ENCODE peak calls at places on chromosomes 2 and 18, in four cellular contexts. P is left lung, G is adrenal gland, E is A549. U is an unnamed sample.

GRCh38 chr2:236610991-236611821 is 41.6 kb downstream of the ACKR3 start:
- DNase-seq in E (no peak), G (no peak), P (no peak), U (no peak)

GRCh38 chr2:222160125-222160524 is 138.7 kb downstream of the PAX3 start:
- DNase-seq in P (no peak), E (no peak), G (no peak), U (no peak)

GRCh38 chr2:187115627-187116026 is 266.7 kb upstream of the ZSWIM2 start:
- DNase-seq in E (no peak), P (no peak), G (no peak), U (no peak)

GRCh38 chr2:219060821-219061791 is at the start of gene IHH:
- DNase-seq in P (peak), E (no peak), G (no peak), U (peak)

GRCh38 chr2:157628532-157629415 is at the start of gene ACVR1C:
- DNase-seq in E (peak), G (peak), P (peak), U (peak)

GRCh38 chr2:235614176-235614860 is 120.5 kb downstream of the AGAP1 start:
- DNase-seq in E (no peak), G (no peak), P (no peak), U (no peak)

GRCh38 chr2:127149384-127149783 is 42.4 kb upstream of the BIN1 start:
- DNase-seq in G (no peak), P (no peak), E (peak), U (no peak)

GRCh38 chr2:176088048-176088936 is 4.2 kb upstream of the HOXD13 start:
- DNase-seq in P (no peak), G (peak), E (no peak), U (peak)

GRCh38 chr2:162475661-162476060 is 131.7 kb downstream of the GCA start:
- DNase-seq in E (no peak), G (no peak), P (no peak), U (no peak)

GRCh38 chr2:100782376-100782878 is 37.5 kb upstream of the NPAS2 start:
- DNase-seq in G (no peak), E (no peak), P (no peak), U (no peak)

GRCh38 chr2:141341444-141341843 is 789.4 kb downstream of the LRP1B start:
- DNase-seq in P (no peak), E (no peak), G (no peak), U (no peak)

GRCh38 chr2:197328461-197328860 is 17.9 kb upstream of the ANKRD44 start:
- DNase-seq in P (no peak), E (no peak), G (no peak), U (no peak)

GRCh38 chr18:25875574-25875973 is 214.8 kb downstream of the SS18 start:
- DNase-seq in E (no peak), G (no peak), P (no peak), U (no peak)

GRCh38 chr2:50335852-50336251 is 696.1 kb downstream of the NRXN1 start:
- DNase-seq in E (no peak), P (no peak), G (no peak), U (no peak)

GRCh38 chr18:41484069-41484468 is 471.0 kb upstream of the PIK3C3 start:
- DNase-seq in E (no peak), P (no peak), G (no peak), U (no peak)

GRCh38 chr2:159226059-159226461 is 60.4 kb downstream of the WDSUB1 start:
- DNase-seq in P (peak), E (peak), G (no peak), U (no peak)

GRCh38 chr2:46601328-46601963 is 122.1 kb downstream of the TMEM247 start:
- DNase-seq in E (no peak), P (no peak), G (no peak), U (no peak)

GRCh38 chr2:168896783-168897182 is 4.3 kb upstream of the G6PC2 start:
- DNase-seq in G (no peak), E (no peak), P (no peak), U (no peak)

GRCh38 chr2:126599062-126599461 is 56.9 kb upstream of the GYPC start:
- DNase-seq in P (no peak), E (no peak), G (no peak), U (no peak)

GRCh38 chr2:239302808-239303557 is 97.8 kb downstream of the HDAC4 start:
- DNase-seq in G (no peak), P (no peak), E (no peak), U (peak)

GRCh38 chr2:9722451-9722850 is 91.7 kb upstream of the YWHAQ start:
- DNase-seq in G (no peak), P (no peak), E (no peak), U (no peak)

GRCh38 chr18:48600746-48601090 is 61.9 kb downstream of the CTIF start:
- DNase-seq in E (no peak), G (no peak), P (no peak), U (no peak)

GRCh38 chr2:161991991-161992390 is 82.0 kb downstream of the DPP4 start:
- DNase-seq in E (no peak), P (no peak), G (no peak), U (no peak)

GRCh38 chr2:135839713-135840112 is 2.7 kb upstream of the LCT start:
- DNase-seq in P (no peak), E (no peak), G (no peak), U (no peak)

GRCh38 chr2:19859565-19859964 is 42.2 kb downstream of the TTC32 start:
- DNase-seq in P (no peak), E (no peak), G (no peak), U (no peak)

GRCh38 chr18:22165603-22166069 is 3.8 kb upstream of the GATA6 start:
- DNase-seq in G (no peak), P (no peak), E (no peak), U (no peak)

GRCh38 chr2:217387776-217388381 is 528.0 kb upstream of the TNP1 start:
- DNase-seq in E (peak), G (peak), P (no peak), U (no peak)

DNA sequence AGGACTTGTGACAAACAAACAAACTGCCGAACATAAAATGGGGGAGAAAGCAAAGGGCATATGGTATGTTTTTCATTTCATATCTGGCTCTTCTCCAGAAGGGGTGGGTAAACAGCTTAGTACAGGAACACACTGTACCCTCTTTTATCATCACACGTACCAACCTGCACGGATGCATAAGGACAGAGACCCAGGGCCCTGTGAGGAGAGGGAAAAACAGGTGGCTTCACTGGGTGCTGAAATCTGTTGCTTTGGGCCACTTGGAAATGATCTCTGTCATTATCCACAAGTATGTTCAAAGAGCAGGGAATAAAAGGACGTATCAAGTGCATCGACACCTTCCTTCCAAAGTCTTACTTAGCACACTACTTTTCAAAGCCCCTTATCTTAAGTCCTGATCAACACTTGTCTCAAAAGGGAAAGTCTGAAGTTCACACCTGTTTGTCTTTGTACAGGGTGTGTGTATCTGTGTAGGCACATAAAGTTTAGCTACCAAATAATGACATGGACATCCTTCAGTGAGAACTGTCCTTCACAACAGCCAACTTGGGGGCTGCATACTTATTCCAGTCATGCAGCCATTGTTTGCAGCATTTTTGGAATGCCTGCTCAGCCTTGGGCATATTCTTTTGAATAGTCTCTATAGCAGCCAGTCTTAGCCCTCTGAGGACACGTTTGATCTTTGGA is 60.7 kb downstream of the IRS1 start:
- DNase-seq in E (no peak), P (no peak), G (no peak), U (no peak)
- H3K27ac ChIP-seq in E (peak), P (no peak), G (peak), U (no peak)

GRCh38 chr2:8714283-8714682 is 32.4 kb downstream of the ID2 start:
- DNase-seq in G (no peak), P (no peak), E (no peak), U (no peak)

GRCh38 chr2:8709611-8710010 is 27.8 kb downstream of the ID2 start:
- DNase-seq in E (no peak), G (no peak), P (no peak), U (no peak)

GRCh38 chr2:8719528-8719927 is 37.7 kb downstream of the ID2 start:
- DNase-seq in P (no peak), E (no peak), G (no peak), U (no peak)

GRCh38 chr2:8710951-8711350 is 29.1 kb downstream of the ID2 start:
- DNase-seq in G (no peak), P (no peak), E (no peak), U (no peak)

DNA sequence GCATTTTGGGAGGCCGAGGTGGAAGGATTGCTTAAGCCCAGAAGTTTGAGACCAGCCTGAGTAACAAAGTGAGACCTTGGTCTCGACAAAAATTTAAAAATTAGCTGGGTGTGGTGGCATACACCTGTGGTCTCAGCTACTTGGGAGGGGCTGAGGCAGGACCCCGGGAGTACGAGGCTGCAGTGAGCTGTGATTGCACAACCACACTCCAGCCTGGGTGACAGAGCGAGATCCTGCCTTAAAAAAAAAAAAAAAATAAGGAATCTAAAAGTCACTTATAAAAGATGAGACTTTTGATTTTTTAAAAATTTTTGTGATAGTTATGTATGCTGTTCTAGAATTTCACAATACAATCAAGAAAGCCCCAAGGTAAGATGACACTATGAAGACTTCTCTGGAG is 33.1 kb downstream of the ID2 start:
- DNase-seq in G (no peak), E (no peak), P (no peak), U (no peak)
- TF ChIP-seq CTCF in G (no peak), E (no peak), P (no peak), U (no peak)

DNA sequence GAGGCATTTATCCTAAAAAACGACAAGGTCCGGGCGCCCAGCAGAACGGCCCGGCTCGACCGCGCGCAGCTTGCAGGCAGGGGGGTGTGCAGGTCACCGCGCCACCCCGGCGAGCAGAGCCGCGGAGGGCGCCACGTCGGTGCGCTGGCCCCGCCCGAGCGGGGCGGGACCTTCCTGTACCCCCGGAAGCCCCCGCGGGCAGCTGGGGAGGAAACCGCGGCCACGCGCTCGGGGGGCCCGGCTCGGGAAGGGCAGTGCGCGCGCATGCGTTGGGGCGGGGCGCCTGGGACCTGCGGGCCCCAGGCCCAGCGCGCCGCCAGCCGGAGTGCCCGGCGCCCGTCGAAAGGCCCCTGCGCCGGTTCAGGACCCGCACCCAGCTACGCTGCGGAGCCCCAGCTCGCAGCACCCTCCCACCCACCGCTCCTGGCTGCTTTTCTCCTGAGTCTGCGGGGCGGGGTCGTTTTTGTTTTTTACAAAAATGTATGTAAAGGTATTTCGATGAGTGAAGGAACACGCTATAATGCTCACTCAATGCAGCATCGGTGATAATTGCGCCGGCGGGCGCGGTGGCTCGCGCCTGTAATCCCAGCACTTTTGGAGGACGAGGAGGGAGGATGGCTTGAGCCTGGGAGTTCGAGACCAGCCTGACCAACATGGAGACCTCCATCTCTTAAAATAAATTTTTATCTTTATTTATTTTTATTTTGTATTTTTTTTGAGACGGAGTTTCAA is 47.7 kb upstream of the POMC start:
- DNase-seq in E (peak), P (peak), G (peak), U (peak)
- H3K4me3 ChIP-seq in E (peak), P (peak), G (no peak), U (peak)

GRCh38 chr2:240527153-240527750 is 30.5 kb downstream of the ANKMY1 start:
- DNase-seq in E (no peak), P (no peak), G (no peak), U (no peak)
- H3K27ac ChIP-seq in E (no peak), P (no peak), G (no peak), U (no peak)

GRCh38 chr2:128313076-128313836 is 5.4 kb downstream of the HS6ST1 start:
- DNase-seq in E (peak), G (peak), P (peak), U (peak)
- TF ChIP-seq CTCF in E (no peak), G (peak), P (peak), U (peak)

U was measured in lower lobe of right lung.